ENCODE peak calls at places on chromosomes 16 and 17, in seven cellular contexts. D, P, B, J, X, Y and M are unnamed samples.

GRCh38 chr17:66371561-66371960 is 69.1 kb downstream of the PRKCA start:
- DNase-seq in X (no peak), D (no peak), Y (no peak), J (no peak), B (no peak), P (no peak), M (no peak)

GRCh38 chr17:5526821-5527598 is 40.6 kb downstream of the MIS12 start:
- DNase-seq in Y (peak; percentile 95), J (peak; percentile 44), B (peak; percentile 74), P (no peak), D (peak; percentile 98), X (peak; percentile 89), M (peak; percentile 78)

GRCh38 chr16:66891797-66892196 is 11.5 kb downstream of the PDP2 start:
- DNase-seq in X (no peak), D (no peak), Y (no peak), B (no peak), P (no peak), J (no peak), M (no peak)

GRCh38 chr17:65071861-65072260 is 15.3 kb upstream of the GNA13 start:
- DNase-seq in B (no peak), X (no peak), J (no peak), P (peak; percentile 54), Y (peak; percentile 33), D (peak; percentile 72), M (no peak)

GRCh38 chr17:354651-355556 is 2.3 kb upstream of the RPH3AL start:
- DNase-seq in P (peak; percentile 12), J (no peak), D (no peak), X (no peak), B (no peak), Y (no peak), M (peak; percentile 44)

GRCh38 chr16:30761427-30761927 is 385 bp downstream of the CFAP119 start:
- DNase-seq in X (no peak), D (peak; percentile 20), B (no peak), P (no peak), Y (peak; percentile 67), J (peak; percentile 46), M (peak; percentile 69)

GRCh38 chr16:9154576-9155410 is 63.3 kb downstream of the HAPSTR1 start:
- DNase-seq in X (no peak), D (peak; percentile 9), J (no peak), Y (no peak), B (no peak), P (no peak), M (no peak)

GRCh38 chr16:9966569-9967157 is 215.6 kb downstream of the GRIN2A start:
- DNase-seq in X (no peak), J (no peak), P (no peak), Y (peak; percentile 61), B (no peak), D (no peak), M (no peak)

GRCh38 chr17:50279639-50280038 is 5.4 kb downstream of the TMEM92 start:
- DNase-seq in B (no peak), J (no peak), P (peak; percentile 16), Y (no peak), D (no peak), X (no peak), M (no peak)

GRCh38 chr17:73759324-73760185 is 115.3 kb upstream of the SDK2 start:
- DNase-seq in D (no peak), Y (no peak), J (no peak), P (no peak), X (no peak), B (no peak), M (no peak)

GRCh38 chr17:2064511-2064910 is 9.6 kb downstream of the HIC1 start:
- DNase-seq in D (no peak), J (no peak), Y (no peak), P (no peak), B (no peak), X (no peak), M (no peak)

GRCh38 chr17:42536048-42536371 is at the start of gene NAGLU:
- DNase-seq in J (peak; percentile 80), P (peak; percentile 90), X (peak; percentile 99), B (peak; percentile 97), Y (peak; percentile 93), D (peak; percentile 79), M (peak; percentile 89)

GRCh38 chr16:6864244-6864643 is 468.4 kb upstream of the RBFOX1 start:
- DNase-seq in J (no peak), D (no peak), B (no peak), Y (no peak), P (no peak), X (no peak), M (no peak)

GRCh38 chr17:2177235-2177811 is 122.4 kb downstream of the HIC1 start:
- DNase-seq in X (no peak), J (no peak), D (peak; percentile 83), Y (no peak), P (no peak), B (no peak), M (no peak)

GRCh38 chr16:11302977-11303376 is 21.8 kb upstream of the PRM1 start:
- DNase-seq in P (no peak), J (no peak), X (no peak), B (no peak), D (no peak), Y (no peak), M (no peak)

GRCh38 chr16:11306997-11307638 is 26.0 kb upstream of the PRM1 start:
- DNase-seq in Y (no peak), J (no peak), B (no peak), D (no peak), X (no peak), P (peak; percentile 80), M (no peak)

GRCh38 chr16:75764154-75764768 is 38.0 kb upstream of the CPHXL start:
- DNase-seq in D (peak; percentile 70), X (no peak), B (peak; percentile 38), Y (peak; percentile 79), P (peak; percentile 79), J (peak; percentile 75), M (peak; percentile 43)

GRCh38 chr16:15536813-15537212 is 102.4 kb downstream of the BMERB1 start:
- DNase-seq in J (no peak), D (no peak), X (no peak), P (no peak), Y (no peak), B (no peak), M (no peak)

GRCh38 chr17:20992987-20993862 is 49.6 kb downstream of the USP22 start:
- DNase-seq in D (peak; percentile 71), Y (peak; percentile 93), X (peak; percentile 73), P (peak; percentile 43), B (peak; percentile 77), J (peak; percentile 21), M (peak; percentile 78)

GRCh38 chr17:2380225-2380922 is 20.5 kb downstream of the MNT start:
- DNase-seq in B (no peak), D (no peak), J (no peak), X (no peak), Y (no peak), P (no peak), M (no peak)

GRCh38 chr17:8162997-8163977 is 539 bp upstream of the VAMP2 start:
- DNase-seq in B (no peak), P (no peak), D (no peak), J (no peak), X (no peak), Y (no peak), M (no peak)

GRCh38 chr16:11105038-11105903 is 150.7 kb downstream of the SOCS1 start:
- DNase-seq in D (peak; percentile 98), B (peak; percentile 55), J (peak; percentile 78), Y (peak; percentile 3), X (no peak), P (peak; percentile 73), M (no peak)